ENCODE peak calls at places on chromosome 12, in seven cellular contexts. R, G, E, A, Q, O and V are unnamed samples.

GRCh38 chr12:97177482-97177881 is 270.4 kb downstream of the NEDD1 start:
- DNase-seq in R (no peak), G (no peak), O (no peak), A (peak; percentile 4), E (no peak), Q (no peak), V (no peak)

GRCh38 chr12:45547822-45548221 is 181.7 kb upstream of the ARID2 start:
- DNase-seq in R (peak; percentile 11), E (no peak), A (peak; percentile 4), G (peak; percentile 45), O (no peak), Q (no peak), V (no peak)

GRCh38 chr12:69688021-69688420 is 11.1 kb downstream of the BEST3 start:
- DNase-seq in O (no peak), R (no peak), E (no peak), G (peak; percentile 26), A (no peak), Q (no peak), V (no peak)

GRCh38 chr12:25328082-25328712 is 77.5 kb upstream of the KRAS start:
- DNase-seq in A (peak; percentile 5), O (peak; percentile 0), E (peak; percentile 73), R (no peak), G (peak; percentile 26), Q (peak; percentile 89), V (no peak)

GRCh38 chr12:41932470-41932991 is 212.1 kb downstream of the GXYLT1 start:
- DNase-seq in Q (peak; percentile 97), R (peak; percentile 4), O (peak; percentile 96), G (peak; percentile 1), E (no peak), A (no peak), V (no peak)

GRCh38 chr12:104219908-104220404 is 4.4 kb downstream of the TXNRD1 start:
- DNase-seq in G (peak; percentile 87), R (peak; percentile 94), E (peak; percentile 99), Q (peak; percentile 90), O (peak; percentile 37), A (peak; percentile 92), V (peak; percentile 62)

GRCh38 chr12:38153737-38154061 is 162.9 kb upstream of the ALG10B start:
- DNase-seq in R (no peak), O (no peak), E (no peak), G (no peak), Q (no peak), A (no peak), V (no peak)

GRCh38 chr12:7645395-7646177 is 20.1 kb downstream of the APOBEC1 start:
- DNase-seq in O (no peak), G (peak; percentile 51), R (no peak), E (no peak), A (peak; percentile 22), Q (no peak), V (peak; percentile 34)

GRCh38 chr12:112904571-112904970 is 2.2 kb upstream of the OAS1 start:
- DNase-seq in O (no peak), R (no peak), A (no peak), G (peak; percentile 82), Q (no peak), E (no peak), V (no peak)

GRCh38 chr12:119665164-119665929 is 2.6 kb upstream of the PRKAB1 start:
- DNase-seq in Q (no peak), G (no peak), E (no peak), O (no peak), R (no peak), A (no peak), V (no peak)

GRCh38 chr12:128467882-128468281 is 200.9 kb downstream of the TMEM132C start:
- DNase-seq in E (no peak), G (no peak), A (no peak), Q (no peak), R (no peak), O (no peak), V (no peak)

GRCh38 chr12:69555461-69555860 is 29.8 kb upstream of the CCT2 start:
- DNase-seq in R (no peak), Q (no peak), A (peak; percentile 96), E (no peak), G (peak; percentile 78), O (no peak), V (no peak)

GRCh38 chr12:4540170-4540569 is 1.5 kb downstream of the RAD51AP1 start:
- DNase-seq in A (no peak), R (peak; percentile 55), O (no peak), G (no peak), Q (no peak), E (no peak), V (no peak)

GRCh38 chr12:121620328-121620891 is 5.9 kb upstream of the ORAI1 start:
- DNase-seq in Q (no peak), O (no peak), G (no peak), E (no peak), A (no peak), R (no peak), V (no peak)

GRCh38 chr12:113469893-113470743 is 1.6 kb downstream of the LHX5 start:
- DNase-seq in Q (no peak), A (no peak), O (no peak), G (no peak), R (no peak), E (no peak), V (no peak)

GRCh38 chr12:4604684-4605193 is 42.7 kb downstream of the DYRK4 start:
- DNase-seq in E (peak; percentile 66), O (peak; percentile 80), A (peak; percentile 83), Q (peak; percentile 24), G (peak; percentile 90), R (peak; percentile 90), V (peak; percentile 88)

GRCh38 chr12:85310456-85311076 is 30.5 kb downstream of the ALX1 start:
- DNase-seq in G (peak; percentile 36), O (no peak), A (no peak), R (no peak), E (no peak), Q (no peak), V (no peak)

GRCh38 chr12:100675432-100675831 is 101.9 kb downstream of the GAS2L3 start:
- DNase-seq in O (peak; percentile 63), Q (peak; percentile 28), A (no peak), G (no peak), E (no peak), R (no peak), V (no peak)

GRCh38 chr12:52636592-52637258 is 15.3 kb downstream of the KRT2 start:
- DNase-seq in E (no peak), Q (no peak), A (no peak), R (no peak), O (no peak), G (peak; percentile 2), V (no peak)

GRCh38 chr12:64840949-64841717 is 16.7 kb downstream of the TBC1D30 start:
- DNase-seq in E (no peak), A (no peak), R (no peak), O (no peak), Q (no peak), G (no peak), V (no peak)

GRCh38 chr12:2417761-2418160 is 365.0 kb downstream of the CACNA1C start:
- DNase-seq in G (no peak), Q (no peak), R (no peak), E (no peak), O (no peak), A (no peak), V (no peak)

GRCh38 chr12:39902823-39903222 is 203.1 kb downstream of the SLC2A13 start:
- DNase-seq in O (no peak), Q (peak; percentile 20), G (no peak), A (no peak), R (no peak), E (no peak), V (no peak)

GRCh38 chr12:58930770-58931324 is 10.5 kb upstream of the LRIG3 start:
- DNase-seq in Q (no peak), R (no peak), A (no peak), E (no peak), G (no peak), O (no peak), V (no peak)

GRCh38 chr12:19130224-19131019 is 889 bp downstream of the PLEKHA5 start:
- DNase-seq in G (peak; percentile 29), A (no peak), E (no peak), R (peak; percentile 34), O (peak; percentile 37), Q (no peak), V (no peak)

GRCh38 chr12:64147011-64147671 is 75.0 kb downstream of the KICS2 start:
- DNase-seq in R (peak; percentile 52), A (no peak), E (no peak), Q (peak; percentile 73), O (peak; percentile 2), G (no peak), V (no peak)

GRCh38 chr12:93242154-93242958 is 135.4 kb upstream of the NUDT4 start:
- DNase-seq in O (no peak), G (no peak), Q (no peak), R (no peak), E (no peak), A (no peak), V (no peak)

GRCh38 chr12:57448669-57449068 is 6.4 kb upstream of the INHBE start:
- DNase-seq in O (no peak), R (no peak), G (no peak), Q (no peak), E (no peak), A (no peak), V (no peak)

GRCh38 chr12:90366286-90366685 is 588.7 kb downstream of the CCER1 start:
- DNase-seq in A (no peak), O (no peak), E (no peak), R (no peak), Q (no peak), G (peak; percentile 90), V (no peak)

GRCh38 chr12:93679308-93679933 is 2.2 kb downstream of the CRADD start:
- DNase-seq in A (no peak), Q (no peak), G (no peak), R (no peak), O (no peak), E (no peak), V (no peak)

GRCh38 chr12:89080797-89081470 is 271.4 kb downstream of the DUSP6 start:
- DNase-seq in Q (no peak), A (no peak), E (peak; percentile 7), G (no peak), R (no peak), O (no peak), V (no peak)

GRCh38 chr12:30437616-30438015 is 258.1 kb downstream of the IPO8 start:
- DNase-seq in G (peak; percentile 44), Q (peak; percentile 62), E (no peak), A (no peak), R (no peak), O (no peak), V (no peak)